ENCODE peak calls at places on chromosome 15, in nine cellular contexts. One of them, this sample, is unnamed.

GRCh38 chr15:61327019-61327631 is 98.0 kb upstream of the RORA start:
- DNase-seq in neural progenitor cell: no peak
- DNase-seq in heart left ventricle: no peak
- DNase-seq in psoas muscle: peak
- DNase-seq in retinal pigment epithelial cell: no peak
- DNase-seq in astrocyte of the spinal cord: no peak
- DNase-seq in hepatocyte: no peak
- DNase-seq in BE2C: no peak
- DNase-seq in AG10803: no peak
- DNase-seq in this sample: no peak

GRCh38 chr15:75648156-75649000 is 666 bp downstream of the SNX33 start:
- DNase-seq in psoas muscle: peak
- DNase-seq in BE2C: no peak
- DNase-seq in heart left ventricle: peak
- DNase-seq in AG10803: peak
- DNase-seq in astrocyte of the spinal cord: peak
- DNase-seq in retinal pigment epithelial cell: no peak
- DNase-seq in neural progenitor cell: peak
- DNase-seq in hepatocyte: peak
- DNase-seq in this sample: peak

GRCh38 chr15:34883633-34884032 is 85.9 kb downstream of the AQR start:
- DNase-seq in neural progenitor cell: no peak
- DNase-seq in heart left ventricle: no peak
- DNase-seq in AG10803: no peak
- DNase-seq in BE2C: no peak
- DNase-seq in psoas muscle: no peak
- DNase-seq in hepatocyte: no peak
- DNase-seq in retinal pigment epithelial cell: no peak
- DNase-seq in astrocyte of the spinal cord: no peak
- DNase-seq in this sample: peak

GRCh38 chr15:93041159-93041547 is 47.9 kb downstream of the RGMA start:
- DNase-seq in retinal pigment epithelial cell: no peak
- DNase-seq in astrocyte of the spinal cord: no peak
- DNase-seq in neural progenitor cell: no peak
- DNase-seq in hepatocyte: no peak
- DNase-seq in psoas muscle: peak
- DNase-seq in AG10803: no peak
- DNase-seq in heart left ventricle: no peak
- DNase-seq in BE2C: no peak
- DNase-seq in this sample: no peak

GRCh38 chr15:31447893-31448634 is 121.4 kb downstream of the KLF13 start:
- DNase-seq in retinal pigment epithelial cell: no peak
- DNase-seq in BE2C: no peak
- DNase-seq in AG10803: no peak
- DNase-seq in hepatocyte: no peak
- DNase-seq in heart left ventricle: no peak
- DNase-seq in neural progenitor cell: no peak
- DNase-seq in psoas muscle: no peak
- DNase-seq in astrocyte of the spinal cord: no peak
- DNase-seq in this sample: no peak

GRCh38 chr15:31905054-31905453 is 125.3 kb upstream of the CHRNA7 start:
- DNase-seq in heart left ventricle: no peak
- DNase-seq in hepatocyte: peak
- DNase-seq in neural progenitor cell: peak
- DNase-seq in retinal pigment epithelial cell: no peak
- DNase-seq in AG10803: no peak
- DNase-seq in BE2C: no peak
- DNase-seq in psoas muscle: no peak
- DNase-seq in astrocyte of the spinal cord: no peak
- DNase-seq in this sample: no peak

GRCh38 chr15:25512957-25513356 is 74.1 kb upstream of the UBE3A start:
- DNase-seq in hepatocyte: no peak
- DNase-seq in AG10803: no peak
- DNase-seq in neural progenitor cell: no peak
- DNase-seq in retinal pigment epithelial cell: no peak
- DNase-seq in astrocyte of the spinal cord: no peak
- DNase-seq in heart left ventricle: no peak
- DNase-seq in psoas muscle: no peak
- DNase-seq in BE2C: no peak
- DNase-seq in this sample: no peak

GRCh38 chr15:29528276-29528675 is 258.7 kb upstream of the NSMCE3 start:
- DNase-seq in retinal pigment epithelial cell: no peak
- DNase-seq in astrocyte of the spinal cord: no peak
- DNase-seq in neural progenitor cell: no peak
- DNase-seq in hepatocyte: no peak
- DNase-seq in AG10803: no peak
- DNase-seq in BE2C: no peak
- DNase-seq in psoas muscle: no peak
- DNase-seq in heart left ventricle: no peak
- DNase-seq in this sample: no peak

GRCh38 chr15:64843996-64844395 is 2.3 kb downstream of the PLEKHO2 start:
- DNase-seq in hepatocyte: no peak
- DNase-seq in astrocyte of the spinal cord: no peak
- DNase-seq in neural progenitor cell: peak
- DNase-seq in AG10803: no peak
- DNase-seq in psoas muscle: no peak
- DNase-seq in retinal pigment epithelial cell: no peak
- DNase-seq in BE2C: no peak
- DNase-seq in heart left ventricle: no peak
- DNase-seq in this sample: no peak

GRCh38 chr15:58136731-58137130 is 1.4 kb upstream of the AQP9 start:
- DNase-seq in neural progenitor cell: no peak
- DNase-seq in psoas muscle: no peak
- DNase-seq in AG10803: peak
- DNase-seq in retinal pigment epithelial cell: no peak
- DNase-seq in hepatocyte: no peak
- DNase-seq in astrocyte of the spinal cord: no peak
- DNase-seq in heart left ventricle: no peak
- DNase-seq in BE2C: no peak
- DNase-seq in this sample: no peak

GRCh38 chr15:68464451-68465090 is 32.6 kb upstream of the ITGA11 start:
- DNase-seq in psoas muscle: peak
- DNase-seq in retinal pigment epithelial cell: no peak
- DNase-seq in astrocyte of the spinal cord: peak
- DNase-seq in hepatocyte: no peak
- DNase-seq in heart left ventricle: no peak
- DNase-seq in BE2C: peak
- DNase-seq in neural progenitor cell: no peak
- DNase-seq in AG10803: peak
- DNase-seq in this sample: peak

GRCh38 chr15:90864507-90864906 is 3.9 kb upstream of the FURIN start:
- DNase-seq in BE2C: no peak
- DNase-seq in heart left ventricle: no peak
- DNase-seq in AG10803: no peak
- DNase-seq in retinal pigment epithelial cell: no peak
- DNase-seq in astrocyte of the spinal cord: no peak
- DNase-seq in hepatocyte: no peak
- DNase-seq in neural progenitor cell: no peak
- DNase-seq in psoas muscle: no peak
- DNase-seq in this sample: no peak

GRCh38 chr15:66644815-66645345 is 57.2 kb upstream of the SMAD6 start:
- DNase-seq in heart left ventricle: no peak
- DNase-seq in AG10803: no peak
- DNase-seq in neural progenitor cell: no peak
- DNase-seq in astrocyte of the spinal cord: peak
- DNase-seq in hepatocyte: peak
- DNase-seq in psoas muscle: no peak
- DNase-seq in BE2C: no peak
- DNase-seq in retinal pigment epithelial cell: no peak
- DNase-seq in this sample: peak

GRCh38 chr15:48806151-48806550 is 4.7 kb downstream of the CEP152 start:
- DNase-seq in AG10803: peak
- DNase-seq in heart left ventricle: peak
- DNase-seq in psoas muscle: no peak
- DNase-seq in retinal pigment epithelial cell: no peak
- DNase-seq in neural progenitor cell: no peak
- DNase-seq in hepatocyte: no peak
- DNase-seq in BE2C: peak
- DNase-seq in astrocyte of the spinal cord: peak
- DNase-seq in this sample: peak

DNA sequence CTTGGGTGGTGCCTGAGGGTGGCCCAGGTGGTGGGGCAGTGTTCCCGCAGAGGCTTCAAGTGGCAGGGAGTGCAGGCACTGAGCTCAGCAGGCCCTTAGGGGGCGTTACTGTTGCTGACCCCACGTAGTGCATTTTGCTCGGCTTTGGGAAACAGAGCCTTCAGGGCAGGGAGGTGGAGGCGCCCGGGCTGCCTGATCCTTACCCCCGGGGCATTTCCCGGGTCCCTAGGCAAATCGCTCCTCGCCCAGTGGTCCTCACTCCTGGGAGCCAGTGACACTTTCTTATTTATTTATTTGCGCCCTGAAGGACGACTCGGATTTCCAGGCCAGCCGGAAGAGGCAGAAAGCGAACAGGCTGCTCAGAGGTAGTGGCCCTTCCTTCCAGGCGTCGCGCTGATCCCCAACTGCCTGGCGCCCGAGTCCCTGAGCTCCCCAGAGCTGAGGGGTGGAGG is 10.1 kb upstream of the FOXB1 start:
- DNase-seq in BE2C: no peak
- DNase-seq in psoas muscle: no peak
- DNase-seq in heart left ventricle: no peak
- DNase-seq in AG10803: no peak
- DNase-seq in neural progenitor cell: peak
- DNase-seq in retinal pigment epithelial cell: no peak
- DNase-seq in hepatocyte: no peak
- DNase-seq in astrocyte of the spinal cord: no peak
- DNase-seq in this sample: no peak
- TF ChIP-seq CTCF in BE2C: peak
- TF ChIP-seq CTCF in psoas muscle: no peak
- TF ChIP-seq CTCF in heart left ventricle: no peak
- TF ChIP-seq CTCF in AG10803: no peak
- TF ChIP-seq CTCF in neural progenitor cell: peak
- TF ChIP-seq CTCF in retinal pigment epithelial cell: peak
- TF ChIP-seq CTCF in hepatocyte: no peak
- TF ChIP-seq CTCF in astrocyte of the spinal cord: peak
- TF ChIP-seq CTCF in this sample: peak

GRCh38 chr15:45630958-45631691 is 3.7 kb upstream of the SQOR start:
- DNase-seq in neural progenitor cell: no peak
- DNase-seq in AG10803: peak
- DNase-seq in heart left ventricle: no peak
- DNase-seq in astrocyte of the spinal cord: peak
- DNase-seq in psoas muscle: no peak
- DNase-seq in BE2C: no peak
- DNase-seq in retinal pigment epithelial cell: no peak
- DNase-seq in hepatocyte: peak
- DNase-seq in this sample: peak
- H3K4me3 ChIP-seq in neural progenitor cell: no peak
- H3K4me3 ChIP-seq in AG10803: peak
- H3K4me3 ChIP-seq in heart left ventricle: no peak
- H3K4me3 ChIP-seq in astrocyte of the spinal cord: peak
- H3K4me3 ChIP-seq in psoas muscle: no peak
- H3K4me3 ChIP-seq in BE2C: no peak
- H3K4me3 ChIP-seq in retinal pigment epithelial cell: no peak
- H3K4me3 ChIP-seq in hepatocyte: no peak
- H3K4me3 ChIP-seq in this sample: peak

GRCh38 chr15:47691896-47692295 is 25.4 kb upstream of the SEMA6D start:
- DNase-seq in psoas muscle: no peak
- DNase-seq in retinal pigment epithelial cell: no peak
- DNase-seq in neural progenitor cell: no peak
- DNase-seq in heart left ventricle: no peak
- DNase-seq in hepatocyte: no peak
- DNase-seq in astrocyte of the spinal cord: no peak
- DNase-seq in AG10803: no peak
- DNase-seq in BE2C: no peak
- DNase-seq in this sample: no peak

GRCh38 chr15:47685141-47685870 is 32.0 kb upstream of the SEMA6D start:
- DNase-seq in neural progenitor cell: no peak
- DNase-seq in astrocyte of the spinal cord: no peak
- DNase-seq in BE2C: no peak
- DNase-seq in AG10803: peak
- DNase-seq in heart left ventricle: no peak
- DNase-seq in retinal pigment epithelial cell: no peak
- DNase-seq in hepatocyte: no peak
- DNase-seq in psoas muscle: no peak
- DNase-seq in this sample: no peak

GRCh38 chr15:47682661-47683060 is 34.6 kb upstream of the SEMA6D start:
- DNase-seq in BE2C: no peak
- DNase-seq in retinal pigment epithelial cell: no peak
- DNase-seq in AG10803: no peak
- DNase-seq in astrocyte of the spinal cord: no peak
- DNase-seq in neural progenitor cell: no peak
- DNase-seq in heart left ventricle: no peak
- DNase-seq in hepatocyte: no peak
- DNase-seq in psoas muscle: no peak
- DNase-seq in this sample: no peak

DNA sequence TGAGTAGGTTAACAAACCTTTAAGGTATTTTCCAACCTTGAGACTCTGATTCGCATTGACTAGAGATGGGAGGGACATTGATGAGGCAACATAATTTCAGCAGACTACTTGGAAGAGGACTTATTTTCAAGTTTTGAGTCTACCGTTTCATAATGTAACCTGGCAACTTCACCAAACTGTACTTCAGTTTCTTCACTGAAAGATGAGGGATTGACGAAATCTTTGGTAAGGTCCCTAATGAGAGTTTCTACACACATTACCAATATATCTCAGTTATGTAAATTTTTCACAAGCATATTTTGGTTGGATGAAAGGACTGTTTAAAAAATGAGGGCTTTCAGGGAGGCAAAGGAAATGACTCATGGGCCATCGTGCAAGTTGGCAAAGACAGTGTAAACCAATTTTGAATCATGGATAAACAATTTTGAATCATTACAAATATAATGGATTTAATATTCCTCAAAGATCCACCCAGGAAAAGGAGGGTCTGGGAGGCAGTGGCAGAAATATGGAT is 28.7 kb upstream of the SEMA6D start:
- DNase-seq in hepatocyte: no peak
- DNase-seq in BE2C: no peak
- DNase-seq in AG10803: peak
- DNase-seq in astrocyte of the spinal cord: peak
- DNase-seq in retinal pigment epithelial cell: no peak
- DNase-seq in psoas muscle: no peak
- DNase-seq in neural progenitor cell: no peak
- DNase-seq in heart left ventricle: no peak
- DNase-seq in this sample: peak
- TF ChIP-seq CTCF in hepatocyte: no peak
- TF ChIP-seq CTCF in BE2C: no peak
- TF ChIP-seq CTCF in AG10803: no peak
- TF ChIP-seq CTCF in astrocyte of the spinal cord: no peak
- TF ChIP-seq CTCF in retinal pigment epithelial cell: no peak
- TF ChIP-seq CTCF in psoas muscle: no peak
- TF ChIP-seq CTCF in neural progenitor cell: no peak
- TF ChIP-seq CTCF in heart left ventricle: no peak
- TF ChIP-seq CTCF in this sample: no peak

DNA sequence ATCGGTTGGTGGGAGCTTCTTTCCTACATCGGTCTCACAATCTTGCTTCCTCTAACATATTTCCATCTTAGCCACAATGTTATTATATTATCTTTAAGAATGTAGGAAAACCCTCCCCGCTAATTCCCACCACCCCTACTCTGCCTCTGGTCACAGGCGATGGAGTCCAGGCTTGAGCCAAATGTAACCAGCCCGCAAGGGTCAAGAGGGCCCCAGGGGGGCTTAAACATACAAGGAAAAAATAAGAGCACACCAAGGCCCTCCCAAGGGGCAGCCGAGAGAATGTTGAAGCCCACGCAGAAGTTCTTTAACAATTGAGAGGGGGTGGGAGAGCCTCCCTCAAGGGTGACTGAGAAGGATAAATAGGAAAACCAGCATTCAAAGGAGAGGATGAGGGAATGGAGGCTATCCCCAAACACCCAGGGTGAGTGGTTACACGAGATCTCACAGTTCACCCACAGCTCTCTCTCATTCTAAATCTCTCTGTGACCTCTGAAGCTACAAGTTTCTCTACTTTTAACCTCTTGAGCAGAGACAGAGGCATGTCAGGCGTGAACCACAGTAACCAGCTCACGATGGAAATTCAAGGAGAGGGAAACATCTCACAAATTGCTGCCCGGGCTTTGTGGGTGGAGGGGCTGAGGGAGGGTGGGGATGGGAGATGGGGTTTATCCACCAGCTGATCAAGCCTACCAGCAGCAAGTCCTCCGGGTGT is 31.4 kb upstream of the UACA start:
- DNase-seq in retinal pigment epithelial cell: no peak
- DNase-seq in astrocyte of the spinal cord: peak
- DNase-seq in neural progenitor cell: no peak
- DNase-seq in heart left ventricle: no peak
- DNase-seq in BE2C: no peak
- DNase-seq in AG10803: no peak
- DNase-seq in psoas muscle: no peak
- DNase-seq in hepatocyte: no peak
- DNase-seq in this sample: peak
- H3K4me3 ChIP-seq in retinal pigment epithelial cell: no peak
- H3K4me3 ChIP-seq in astrocyte of the spinal cord: peak
- H3K4me3 ChIP-seq in neural progenitor cell: no peak
- H3K4me3 ChIP-seq in heart left ventricle: no peak
- H3K4me3 ChIP-seq in BE2C: no peak
- H3K4me3 ChIP-seq in AG10803: peak
- H3K4me3 ChIP-seq in psoas muscle: no peak
- H3K4me3 ChIP-seq in hepatocyte: no peak
- H3K4me3 ChIP-seq in this sample: peak